ENCODE peak calls at places on chromosomes 11 and 22, in eight cellular contexts. H is GM20000, Z is cardiac fibroblast, I is GM12865, Q is endothelial cell, P is mucosa of descending colon, W is epithelial cell of esophagus, Y is AG10803. K is an unnamed sample.

GRCh38 chr22:22410121-22410520 is 98.4 kb downstream of the ZNF280B start:
- DNase-seq in Z (peak), H (no peak), W (no peak), I (peak), Q (no peak), Y (peak), P (peak), K (peak)

GRCh38 chr11:56093008-56093407 is at the start of gene OR8I2:
- DNase-seq in H (no peak), Y (no peak), Z (no peak), W (no peak), I (no peak), Q (no peak), P (no peak), K (no peak)

GRCh38 chr11:133903875-133904817 is 52.6 kb downstream of the IGSF9B start:
- DNase-seq in Y (no peak), H (no peak), Q (no peak), Z (no peak), W (no peak), I (no peak), P (no peak), K (no peak)

GRCh38 chr22:23856721-23857605 is 712 bp upstream of the SLC2A11 start:
- DNase-seq in P (peak), I (peak), H (no peak), Y (peak), W (peak), Q (peak), Z (peak), K (no peak)

GRCh38 chr11:121930004-121930965 is 185.7 kb downstream of the BLID start:
- DNase-seq in W (no peak), H (peak), Z (peak), I (peak), Q (no peak), P (no peak), Y (peak), K (no peak)

GRCh38 chr22:38317995-38318715 is 922 bp upstream of the CSNK1E start:
- DNase-seq in Y (peak), W (peak), Z (peak), I (no peak), P (peak), Q (peak), H (no peak), K (no peak)

GRCh38 chr11:16611395-16612233 is 126.8 kb upstream of the C11orf58 start:
- DNase-seq in W (no peak), H (peak), I (no peak), Q (no peak), Y (no peak), Z (no peak), P (no peak), K (no peak)

GRCh38 chr11:70205766-70206165 is 2.7 kb downstream of the FADD start:
- DNase-seq in Z (no peak), W (no peak), I (no peak), Q (no peak), P (no peak), Y (no peak), H (no peak), K (no peak)

GRCh38 chr11:69808708-69809107 is 10.5 kb downstream of the FGF3 start:
- DNase-seq in Q (no peak), W (no peak), I (no peak), P (no peak), H (no peak), Y (peak), Z (peak), K (peak)

GRCh38 chr11:66315921-66316811 is 678 bp downstream of the CD248 start:
- DNase-seq in W (no peak), H (no peak), Z (no peak), I (no peak), Q (no peak), P (no peak), Y (no peak), K (no peak)

GRCh38 chr11:72091292-72091691 is 10.6 kb downstream of the LRRC51 start:
- DNase-seq in I (peak), Q (peak), P (peak), Y (peak), H (peak), Z (peak), W (peak), K (no peak)

GRCh38 chr11:122491486-122491885 is 164.0 kb upstream of the UBASH3B start:
- DNase-seq in Q (peak), Z (peak), Y (peak), H (no peak), P (no peak), I (no peak), W (peak), K (no peak)

GRCh38 chr11:76622481-76623094 is 48.0 kb downstream of the LRRC32 start:
- DNase-seq in W (no peak), I (no peak), Q (no peak), H (no peak), Z (no peak), Y (no peak), P (no peak), K (no peak)

GRCh38 chr11:85029964-85030363 is 597.2 kb downstream of the DLG2 start:
- DNase-seq in Y (no peak), Z (no peak), P (no peak), H (no peak), Q (no peak), I (no peak), W (peak), K (no peak)

GRCh38 chr22:47248925-47249324 is 486.5 kb downstream of the TBC1D22A start:
- DNase-seq in Q (no peak), H (no peak), I (no peak), P (no peak), W (no peak), Z (no peak), Y (no peak), K (peak)

GRCh38 chr22:17795661-17796548 is 21.6 kb upstream of the BID start:
- DNase-seq in Z (no peak), W (no peak), Y (no peak), Q (no peak), H (peak), I (peak), P (no peak), K (no peak)

GRCh38 chr11:114928260-114928870 is 250.0 kb downstream of the NXPE2 start:
- DNase-seq in Z (no peak), H (no peak), W (no peak), I (no peak), Q (no peak), Y (no peak), P (no peak), K (no peak)

GRCh38 chr22:17997456-17997855 is 26.9 kb downstream of the MICAL3 start:
- DNase-seq in Y (no peak), Q (no peak), Z (no peak), P (no peak), I (no peak), W (peak), H (no peak), K (no peak)

GRCh38 chr11:119623682-119624081 is 105.3 kb downstream of the NECTIN1 start:
- DNase-seq in P (no peak), W (no peak), Y (no peak), H (no peak), I (no peak), Z (no peak), Q (no peak), K (no peak)

GRCh38 chr22:25038771-25039170 is 86.3 kb downstream of the KIAA1671 start:
- DNase-seq in Q (no peak), I (no peak), Z (no peak), H (no peak), P (peak), W (no peak), Y (no peak), K (no peak)

GRCh38 chr11:7423946-7424345 is 61.4 kb upstream of the OLFML1 start:
- DNase-seq in Y (no peak), I (no peak), W (no peak), Z (no peak), Q (no peak), H (no peak), P (no peak), K (no peak)

GRCh38 chr22:47599753-47600152 is 837.3 kb downstream of the TBC1D22A start:
- DNase-seq in W (no peak), Q (no peak), Z (no peak), P (no peak), H (no peak), Y (no peak), I (no peak), K (peak)

GRCh38 chr22:21780259-21780658 is 44.7 kb upstream of the YPEL1 start:
- DNase-seq in P (no peak), H (no peak), Z (no peak), W (no peak), Y (no peak), Q (no peak), I (no peak), K (no peak)

GRCh38 chr11:114326776-114327175 is 30.6 kb downstream of the NNMT start:
- DNase-seq in Z (no peak), H (no peak), Y (no peak), P (no peak), I (no peak), W (no peak), Q (no peak), K (no peak)

GRCh38 chr11:134238956-134239355 is 14.2 kb downstream of the THYN1 start:
- DNase-seq in Z (no peak), Q (no peak), H (no peak), I (no peak), Y (no peak), W (no peak), P (no peak), K (no peak)

GRCh38 chr11:89625171-89625570 is 84.9 kb upstream of the TRIM77 start:
- DNase-seq in Y (no peak), I (no peak), W (peak), Q (peak), H (no peak), Z (no peak), P (no peak), K (no peak)

GRCh38 chr22:39536711-39537110 is 4.2 kb upstream of the RPS19BP1 start:
- DNase-seq in W (no peak), H (no peak), Y (no peak), Z (no peak), P (no peak), I (no peak), Q (no peak), K (no peak)
- TF ChIP-seq CTCF in W (no peak), H (no peak), Y (no peak), Z (no peak), P (no peak), I (no peak), Q (no peak), K (no peak)

DNA sequence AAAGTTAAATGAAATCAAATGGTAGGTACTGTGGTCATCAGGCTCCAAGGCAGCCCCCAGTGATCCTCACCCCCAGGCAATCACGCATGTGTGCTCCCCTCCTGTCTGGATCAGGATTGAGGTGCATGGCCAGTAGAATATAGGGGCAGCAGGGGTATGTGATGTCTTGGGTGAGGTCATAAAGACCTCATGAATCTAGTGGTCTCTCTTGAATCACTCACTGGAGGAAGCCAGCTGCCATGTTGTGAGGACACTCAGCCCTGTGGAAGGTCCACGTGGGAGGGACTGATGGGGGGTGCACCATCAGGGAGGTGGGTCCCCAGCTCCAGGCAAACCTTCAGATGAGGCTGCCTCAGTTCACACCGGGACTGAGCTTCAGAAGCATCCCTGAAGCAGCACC is 6.8 kb upstream of the IL17REL start:
- DNase-seq in Q (no peak), P (no peak), W (no peak), I (no peak), Y (no peak), Z (no peak), H (no peak), K (no peak)
- TF ChIP-seq CTCF in Q (no peak), P (no peak), W (no peak), I (no peak), Y (no peak), Z (no peak), H (no peak), K (no peak)

GRCh38 chr11:41245704-41246398 is 213.6 kb downstream of the LRRC4C start:
- DNase-seq in P (no peak), Q (no peak), Y (no peak), I (peak), Z (no peak), W (no peak), H (no peak), K (no peak)
- TF ChIP-seq CTCF in P (no peak), Q (no peak), Y (no peak), I (peak), Z (no peak), W (no peak), H (no peak), K (no peak)

DNA sequence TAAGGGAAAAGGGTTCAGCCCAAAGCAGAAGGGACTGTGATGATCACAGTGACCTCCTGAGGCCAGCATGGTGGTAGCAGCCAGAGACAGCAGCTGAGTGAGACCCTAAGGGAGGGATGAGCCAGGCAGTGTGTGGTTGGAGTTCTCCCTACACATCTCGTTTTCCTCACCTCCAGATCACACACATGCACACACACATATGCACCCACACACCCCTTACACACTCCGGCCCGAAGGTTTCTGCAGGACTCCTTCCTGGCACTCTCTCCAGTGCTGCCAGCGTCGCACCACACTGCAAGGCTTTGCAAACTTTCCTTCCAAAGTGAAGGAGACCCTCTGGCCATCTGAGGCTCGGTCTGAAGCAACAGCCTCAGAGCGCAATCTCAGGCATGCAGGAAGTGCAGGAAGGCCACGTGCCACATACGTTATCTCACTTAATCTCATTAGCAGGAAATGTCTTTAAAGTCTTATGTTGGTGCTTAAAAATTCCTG is 26.9 kb upstream of the TP53I11 start:
- DNase-seq in Z (peak), W (peak), P (peak), I (no peak), H (no peak), Y (no peak), Q (peak), K (no peak)
- TF ChIP-seq CTCF in Z (peak), W (no peak), P (no peak), I (no peak), H (no peak), Y (peak), Q (no peak), K (peak)

GRCh38 chr11:63907063-63907462 is 9.9 kb downstream of the RCOR2 start:
- DNase-seq in H (peak), I (no peak), Z (no peak), P (no peak), W (no peak), Y (no peak), Q (no peak), K (no peak)

GRCh38 chr11:63906087-63906486 is 10.9 kb downstream of the RCOR2 start:
- DNase-seq in Z (no peak), Q (no peak), Y (no peak), H (no peak), W (no peak), I (no peak), P (no peak), K (no peak)

GRCh38 chr11:63907808-63908530 is 9.0 kb downstream of the RCOR2 start:
- DNase-seq in W (no peak), Y (no peak), H (peak), P (no peak), Z (no peak), Q (no peak), I (no peak), K (no peak)

GRCh38 chr11:63905179-63905578 is 11.8 kb downstream of the RCOR2 start:
- DNase-seq in H (no peak), P (no peak), Y (no peak), Q (no peak), W (no peak), Z (no peak), I (no peak), K (no peak)

DNA sequence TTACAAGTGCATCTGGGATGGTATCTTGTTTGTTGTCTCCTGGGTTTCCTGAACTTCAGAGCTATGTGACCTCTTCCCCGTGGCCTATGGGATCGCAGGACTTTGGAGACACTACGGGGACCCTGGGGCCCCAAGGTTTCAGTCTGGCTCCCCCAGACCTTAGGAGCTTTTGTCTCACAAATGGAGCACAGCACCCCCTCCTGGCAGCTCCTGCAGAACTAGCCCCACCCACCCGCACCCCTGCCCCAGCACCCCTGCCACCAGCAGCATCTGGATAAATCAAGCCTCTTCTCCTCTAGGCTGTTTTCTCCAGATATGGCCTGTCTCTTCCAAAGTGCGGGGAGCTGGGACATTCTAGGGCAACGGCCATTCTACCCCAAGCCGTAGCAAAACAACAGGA is 10.4 kb downstream of the RCOR2 start:
- DNase-seq in I (peak), Q (peak), W (peak), P (peak), Y (no peak), Z (peak), H (peak), K (no peak)
- TF ChIP-seq CTCF in I (peak), Q (no peak), W (peak), P (no peak), Y (peak), Z (no peak), H (no peak), K (peak)

DNA sequence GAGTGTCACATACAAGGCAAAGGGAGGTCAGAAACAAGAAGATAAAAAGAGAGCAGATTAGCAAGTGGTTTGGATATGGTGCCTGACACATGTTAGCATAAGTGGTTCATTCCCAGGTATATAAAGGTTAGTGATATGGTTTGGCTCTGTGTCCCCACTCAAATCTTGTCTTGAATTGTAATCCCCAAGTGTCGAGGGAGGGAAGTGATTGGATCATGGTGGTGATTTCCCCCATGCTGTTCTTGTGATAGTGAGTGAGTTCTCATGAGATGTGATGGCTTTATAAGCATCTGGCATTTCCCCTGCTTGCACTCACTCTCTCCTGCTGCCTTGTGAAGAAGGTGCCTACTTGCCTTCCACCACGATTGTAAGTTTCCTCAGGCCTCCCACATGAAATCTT is 12.1 kb upstream of the DKK3 start:
- DNase-seq in H (no peak), Y (no peak), W (no peak), Z (no peak), P (no peak), I (no peak), Q (no peak), K (no peak)
- TF ChIP-seq CTCF in H (no peak), Y (no peak), W (no peak), Z (no peak), P (no peak), I (no peak), Q (no peak), K (no peak)

GRCh38 chr11:105000167-105000566 is 22.8 kb downstream of the CASP5 start:
- DNase-seq in I (peak), Q (peak), H (no peak), P (no peak), Y (peak), Z (no peak), W (peak), K (no peak)

GRCh38 chr11:105003151-105003550 is 19.8 kb downstream of the CASP5 start:
- DNase-seq in I (no peak), P (no peak), Z (no peak), H (no peak), Y (no peak), Q (no peak), W (no peak), K (no peak)

GRCh38 chr11:105004021-105004420 is 18.9 kb downstream of the CASP5 start:
- DNase-seq in Y (peak), Q (no peak), P (no peak), I (no peak), W (no peak), Z (peak), H (no peak), K (no peak)

GRCh38 chr11:104999716-105000115 is 23.3 kb downstream of the CASP5 start:
- DNase-seq in Y (no peak), Z (no peak), Q (no peak), I (no peak), W (no peak), P (no peak), H (no peak), K (no peak)

DNA sequence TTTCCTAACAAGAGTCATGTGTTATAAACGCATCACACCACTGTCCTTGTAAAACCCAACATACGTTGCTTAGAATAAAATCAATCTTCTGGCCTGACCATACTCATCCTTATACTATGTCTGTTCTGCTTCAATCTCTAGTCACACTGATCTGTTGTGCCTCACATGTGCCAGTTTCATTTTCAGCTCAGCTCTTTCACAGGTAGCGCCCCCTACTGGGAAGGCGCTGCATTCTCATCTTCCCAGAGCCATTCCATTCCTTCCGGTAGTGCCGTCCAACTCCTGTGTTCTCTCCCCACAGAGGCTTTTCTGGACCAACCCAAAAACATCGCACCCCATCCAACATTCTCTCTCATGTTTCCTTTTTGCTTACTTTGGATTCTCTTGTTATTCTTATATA is 22.2 kb downstream of the CASP5 start:
- DNase-seq in W (peak), Q (peak), P (peak), Z (no peak), H (peak), Y (no peak), I (peak), K (no peak)
- TF ChIP-seq CTCF in W (peak), Q (peak), P (peak), Z (peak), H (peak), Y (peak), I (peak), K (peak)

DNA sequence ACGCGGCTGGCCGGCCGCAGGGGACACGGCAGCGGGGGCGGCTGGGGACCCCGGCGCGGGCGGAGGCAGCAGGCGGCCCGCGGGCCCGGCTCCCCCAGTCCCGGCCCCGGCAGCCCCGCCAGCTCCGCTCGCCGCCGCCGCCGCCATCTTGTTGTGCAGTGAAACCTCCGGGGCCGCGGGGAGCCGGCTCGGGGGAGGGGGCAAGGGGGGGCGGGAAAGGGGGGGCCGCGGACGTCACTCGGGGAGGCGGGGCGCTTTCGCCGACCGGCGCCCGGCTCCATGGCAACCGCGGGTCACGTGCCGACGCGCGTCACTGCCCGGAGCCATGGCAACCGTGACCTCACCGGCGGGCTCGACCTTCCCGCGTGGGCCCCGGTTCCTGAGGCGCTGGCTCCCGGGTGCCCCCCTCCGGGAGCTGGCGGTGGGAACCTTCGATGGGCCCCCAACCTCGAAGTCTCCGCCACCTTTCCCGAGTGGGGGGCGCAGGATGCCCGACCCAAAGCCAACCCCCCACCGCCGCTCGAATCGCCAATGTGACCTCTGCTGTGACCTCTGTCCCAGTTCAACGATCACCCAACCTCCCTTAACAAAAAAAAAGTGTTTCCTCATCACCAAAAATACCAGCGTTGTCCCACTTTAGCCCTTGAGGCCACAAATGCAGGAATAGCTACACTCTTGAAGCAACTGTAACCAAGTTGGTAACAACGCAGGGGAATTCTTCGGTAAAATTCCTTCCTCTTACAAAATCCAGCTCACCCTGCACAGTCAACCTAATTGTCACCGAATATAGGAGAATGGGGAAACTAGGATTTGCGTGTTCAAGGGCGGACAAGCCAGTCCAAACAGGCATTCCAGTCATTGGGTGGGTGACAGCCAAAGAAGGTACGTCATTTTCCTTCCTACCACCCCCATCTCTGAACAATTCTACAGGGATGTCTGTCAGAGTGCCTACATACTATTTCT is at the start of gene SIK3:
- DNase-seq in Y (peak), Z (peak), P (peak), Q (peak), H (peak), I (peak), W (peak), K (peak)
- TF ChIP-seq CTCF in Y (no peak), Z (peak), P (peak), Q (no peak), H (peak), I (peak), W (peak), K (peak)

K was measured in osteocyte.